ENCODE peak calls at places on chromosomes 4 and X, in five cellular contexts. I is HCT116, J is adrenal gland, Y is prostate gland, U is NB4. O is an unnamed sample.
A peak's percentile ranks its signal among the peaks of the same experiment; 100 is the strongest.

GRCh38 chr4:89108068-89108467 is 3.3 kb upstream of the TIGD2 start:
- DNase-seq in I (no peak), J (no peak), Y (no peak), U (peak; percentile 22), O (no peak)

GRCh38 chrX:129781134-129782014 is 1.6 kb downstream of the SASH3 start:
- DNase-seq in I (no peak), J (peak; percentile 22), Y (no peak), U (peak; percentile 94), O (peak; percentile 67)

GRCh38 chr4:163638909-163639308 is 144.4 kb downstream of the TMA16 start:
- DNase-seq in I (no peak), J (no peak), Y (no peak), U (no peak), O (no peak)

GRCh38 chr4:108029731-108030130 is 40.0 kb downstream of the HADH start:
- DNase-seq in I (no peak), J (no peak), Y (no peak), U (no peak), O (no peak)

GRCh38 chrX:68807818-68808217 is 21.0 kb upstream of the EFNB1 start:
- DNase-seq in I (peak; percentile 18), J (no peak), Y (no peak), U (peak; percentile 44), O (no peak)

GRCh38 chr4:93731448-93731847 is 97.1 kb upstream of the ATOH1 start:
- DNase-seq in I (no peak), J (peak; percentile 21), Y (no peak), U (peak; percentile 3), O (no peak)

GRCh38 chr4:99447079-99447478 is 11.9 kb upstream of the ADH7 start:
- DNase-seq in I (peak; percentile 3), J (no peak), Y (no peak), U (peak; percentile 12), O (no peak)

GRCh38 chr4:5638976-5639375 is 69.4 kb downstream of the EVC2 start:
- DNase-seq in I (no peak), J (no peak), Y (no peak), U (no peak), O (no peak)

GRCh38 chrX:119661486-119661885 is 31.5 kb downstream of the SEPTIN6 start:
- DNase-seq in I (no peak), J (no peak), Y (no peak), U (no peak), O (no peak)

GRCh38 chr4:102420563-102421221 is 75.4 kb upstream of the SLC39A8 start:
- DNase-seq in I (no peak), J (no peak), Y (no peak), U (peak; percentile 59), O (no peak)

GRCh38 chr4:47017494-47017893 is 13.9 kb upstream of the GABRB1 start:
- DNase-seq in I (no peak), J (no peak), Y (no peak), U (no peak), O (no peak)

GRCh38 chr4:93633721-93634120 is 194.8 kb upstream of the ATOH1 start:
- DNase-seq in I (no peak), J (no peak), Y (no peak), U (no peak), O (no peak)

GRCh38 chr4:7518871-7519637 is 84.3 kb upstream of the PSAPL1 start:
- DNase-seq in I (no peak), J (no peak), Y (peak; percentile 61), U (no peak), O (no peak)

GRCh38 chrX:27186671-27187070 is 276.5 kb downstream of the PPP4R3C start:
- DNase-seq in I (peak; percentile 3), J (peak; percentile 29), Y (no peak), U (peak; percentile 56), O (peak; percentile 9)

GRCh38 chrX:154131955-154132354 is 12.1 kb upstream of the OPN1LW start:
- DNase-seq in I (no peak), J (no peak), Y (no peak), U (no peak), O (no peak)

GRCh38 chrX:138191998-138192397 is 519.5 kb downstream of the FGF13 start:
- DNase-seq in I (no peak), J (peak; percentile 20), Y (peak; percentile 3), U (peak; percentile 51), O (no peak)

GRCh38 chr4:16169491-16169890 is 56.8 kb downstream of the TAPT1 start:
- DNase-seq in I (no peak), J (no peak), Y (no peak), U (no peak), O (no peak)

GRCh38 chr4:188196134-188196735 is 57.0 kb downstream of the TRIML1 start:
- DNase-seq in I (no peak), J (no peak), Y (no peak), U (no peak), O (no peak)

GRCh38 chr4:8652181-8653078 is 59.9 kb downstream of the CPZ start:
- DNase-seq in I (no peak), J (no peak), Y (no peak), U (no peak), O (no peak)

GRCh38 chr4:158015241-158015640 is 157.6 kb downstream of the GASK1B start:
- DNase-seq in I (no peak), J (no peak), Y (no peak), U (no peak), O (no peak)

GRCh38 chr4:57404463-57404862 is 294.3 kb upstream of the IGFBP7 start:
- DNase-seq in I (no peak), J (no peak), Y (no peak), U (no peak), O (no peak)

GRCh38 chrX:71532078-71532752 is 689 bp upstream of the OGT start:
- DNase-seq in I (no peak), J (peak; percentile 47), Y (no peak), U (peak; percentile 79), O (peak; percentile 41)

GRCh38 chr4:19224820-19225219 is 1026.9 kb upstream of the SLIT2 start:
- DNase-seq in I (peak; percentile 16), J (no peak), Y (no peak), U (peak; percentile 40), O (no peak)

GRCh38 chr4:47213971-47214370 is 182.6 kb downstream of the GABRB1 start:
- DNase-seq in I (no peak), J (no peak), Y (no peak), U (no peak), O (no peak)

GRCh38 chr4:100340534-100341364 is 150.5 kb upstream of the DDIT4L start:
- DNase-seq in I (no peak), J (no peak), Y (no peak), U (no peak), O (no peak)

GRCh38 chr4:53598901-53599300 is 7.6 kb upstream of the LNX1 start:
- DNase-seq in I (no peak), J (no peak), Y (no peak), U (no peak), O (no peak)

GRCh38 chr4:72817012-72817411 is 248.0 kb upstream of the ADAMTS3 start:
- DNase-seq in I (no peak), J (no peak), Y (no peak), U (no peak), O (no peak)

GRCh38 chrX:138150709-138151108 is 560.8 kb downstream of the FGF13 start:
- DNase-seq in I (no peak), J (no peak), Y (no peak), U (peak; percentile 4), O (no peak)

GRCh38 chr4:71064521-71064920 is 71.1 kb downstream of the DCK start:
- DNase-seq in I (no peak), J (no peak), Y (no peak), U (no peak), O (no peak)
- H3K4me3 ChIP-seq in I (no peak overlapping the region), J (no peak overlapping the region), Y (no peak overlapping the region), U (no peak overlapping the region), O (no peak overlapping the region)

GRCh38 chr4:2036327-2036726 is 22.8 kb upstream of the NAT8L start:
- DNase-seq in I (no peak), J (no peak), Y (no peak), U (no peak), O (peak; percentile 80)
- TF ChIP-seq POLR2A in I (no peak), J (no peak), Y (no peak), U (no peak), O (peak; percentile 81)

GRCh38 chr4:13537832-13538177 is 6.5 kb downstream of the NKX3-2 start:
- DNase-seq in I (no peak), J (no peak), Y (no peak), U (no peak), O (no peak)

GRCh38 chr4:13539047-13539720 is 5.1 kb downstream of the NKX3-2 start:
- DNase-seq in I (no peak), J (no peak), Y (no peak), U (no peak), O (no peak)

GRCh38 chr4:13537011-13537831 is 7.1 kb downstream of the NKX3-2 start:
- DNase-seq in I (no peak), J (no peak), Y (no peak), U (no peak), O (no peak)

GRCh38 chr4:13539721-13540445 is 4.4 kb downstream of the NKX3-2 start:
- DNase-seq in I (no peak), J (no peak), Y (no peak), U (no peak), O (no peak)

GRCh38 chr4:13538427-13538973 is 5.8 kb downstream of the NKX3-2 start:
- DNase-seq in I (no peak), J (no peak), Y (no peak), U (no peak), O (no peak)
- H3K4me3 ChIP-seq in I (no peak overlapping the region), J (no peak overlapping the region), Y (no peak overlapping the region), U (no peak overlapping the region), O (peak overlapping the region; percentile 88)

GRCh38 chr4:1347410-1347864 is 429 bp downstream of the UVSSA start:
- DNase-seq in I (no peak), J (peak; percentile 92), Y (peak; percentile 52), U (peak; percentile 87), O (peak; percentile 76)

GRCh38 chr4:1348014-1348513 is 1.1 kb downstream of the UVSSA start:
- DNase-seq in I (no peak), J (no peak), Y (no peak), U (no peak), O (no peak)

GRCh38 chr4:1344696-1345095 is 2.3 kb upstream of the UVSSA start:
- DNase-seq in I (no peak), J (no peak), Y (peak; percentile 55), U (no peak), O (no peak)

GRCh38 chr4:1346781-1347409 is at the start of gene UVSSA:
- DNase-seq in I (peak; percentile 99), J (peak; percentile 100), Y (peak; percentile 100), U (peak; percentile 100), O (peak; percentile 100)

DNA sequence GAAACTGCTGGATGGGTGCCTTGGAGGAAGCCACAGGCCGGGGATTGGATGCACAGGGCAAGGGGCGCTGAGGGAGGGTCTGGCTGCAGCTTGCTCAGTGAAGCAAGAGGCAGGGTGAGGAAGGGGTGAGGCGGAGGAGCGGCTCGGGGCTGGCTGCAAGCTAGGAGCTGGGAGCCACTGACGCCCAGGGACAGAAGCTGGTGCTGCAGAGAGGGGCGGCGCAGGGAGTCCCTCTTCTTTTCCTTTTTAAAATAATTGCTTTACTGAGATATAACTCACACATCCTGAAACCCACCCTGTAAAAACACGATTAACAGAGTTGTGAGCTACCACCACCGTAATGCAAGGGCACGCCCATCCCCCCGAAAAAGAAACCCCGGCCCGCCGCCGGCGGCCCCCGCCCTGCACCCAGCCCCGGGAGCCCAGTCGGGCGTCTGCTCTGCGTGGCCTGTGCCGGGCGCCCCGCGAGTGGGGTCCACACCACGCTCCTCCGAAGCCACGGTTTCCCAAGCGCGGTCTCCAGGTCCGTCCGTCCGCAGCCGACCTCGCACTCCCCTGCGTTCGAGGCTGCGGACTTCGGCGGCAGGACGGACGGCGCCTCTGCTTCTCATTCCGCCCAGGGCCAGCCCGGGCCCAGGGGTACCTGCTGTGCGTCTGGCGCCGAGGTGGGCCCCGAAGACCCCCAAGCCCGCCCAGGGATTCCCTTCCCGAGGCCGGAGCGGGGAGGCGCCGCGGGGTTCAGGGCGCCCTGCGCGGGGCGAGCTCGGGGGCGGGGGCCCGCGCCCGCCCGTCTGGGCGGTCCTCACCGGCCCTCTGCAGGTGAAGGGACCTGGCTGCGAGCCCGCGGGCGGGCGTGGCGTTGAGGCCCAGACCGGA is 865 bp upstream of the UVSSA start:
- DNase-seq in I (no peak), J (peak; percentile 63), Y (peak; percentile 23), U (peak; percentile 93), O (peak; percentile 54)
- TF ChIP-seq POLR2A in I (no peak), J (peak; percentile 17), Y (no peak), U (peak; percentile 24), O (no peak)